ENCODE peak calls at places on chromosomes 1 and 21, in five cellular contexts. M, X, S, P and H are unnamed samples. For H3K27me3, the result is how much of the 10 kb centered on the place peaks cover.

GRCh38 chr1:78475888-78476610 is 14.7 kb upstream of the PTGFR start:
- DNase-seq in X (no peak), P (no peak), S (no peak), M (no peak), H (no peak)

GRCh38 chr1:44628962-44629756 is 45.1 kb downstream of the TMEM53 start:
- DNase-seq in S (no peak), P (no peak), X (no peak), M (no peak), H (peak)

GRCh38 chr1:90045853-90046563 is 51.1 kb downstream of the ZNF326 start:
- DNase-seq in M (no peak), X (no peak), S (no peak), P (peak), H (no peak)

GRCh38 chr1:93093332-93094006 is 14.4 kb downstream of the MTF2 start:
- DNase-seq in M (no peak), S (no peak), P (no peak), X (no peak), H (no peak)

GRCh38 chr1:186187601-186188000 is 187.5 kb downstream of the TPR start:
- DNase-seq in S (no peak), P (no peak), X (no peak), M (no peak), H (no peak)

GRCh38 chr1:1558591-1558990 is 16.1 kb downstream of the SSU72 start:
- DNase-seq in P (no peak), X (no peak), M (no peak), S (no peak), H (no peak)

GRCh38 chr21:41684381-41685245 is 82.2 kb downstream of the RIPK4 start:
- DNase-seq in P (no peak), X (no peak), M (peak), S (peak), H (no peak)

GRCh38 chr1:168615965-168616364 is 39.6 kb downstream of the XCL1 start:
- DNase-seq in S (no peak), X (no peak), M (no peak), P (no peak), H (no peak)

GRCh38 chr1:208093046-208093445 is 151.1 kb downstream of the PLXNA2 start:
- DNase-seq in X (no peak), P (no peak), S (no peak), M (no peak), H (no peak)

GRCh38 chr1:28256197-28256827 is 3.0 kb upstream of the SESN2 start:
- DNase-seq in S (no peak), M (no peak), P (peak), X (no peak), H (no peak)

GRCh38 chr1:61452354-61452990 is 272.5 kb downstream of the TM2D1 start:
- DNase-seq in P (no peak), M (no peak), S (no peak), X (no peak), H (no peak)

GRCh38 chr21:40185208-40185607 is 318.0 kb downstream of the PCP4 start:
- DNase-seq in M (no peak), X (no peak), S (no peak), P (no peak), H (no peak)

GRCh38 chr1:52288286-52288685 is 77.7 kb downstream of the CC2D1B start:
- DNase-seq in M (no peak), P (no peak), X (no peak), S (no peak), H (no peak)

GRCh38 chr1:56135069-56135863 is 444.1 kb downstream of the PLPP3 start:
- DNase-seq in M (no peak), P (no peak), X (no peak), S (no peak), H (no peak)

GRCh38 chr1:11833497-11833896 is 14.1 kb downstream of the NPPA start:
- DNase-seq in S (no peak), X (no peak), M (no peak), P (no peak), H (no peak)

GRCh38 chr1:228362141-228362883 is 44.3 kb downstream of the TRIM11 start:
- DNase-seq in M (peak), S (peak), P (no peak), X (peak), H (peak)

GRCh38 chr21:28235169-28235892 is 757.3 kb downstream of the LTN1 start:
- DNase-seq in X (no peak), M (peak), S (no peak), P (no peak), H (no peak)

GRCh38 chr1:24536391-24536840 is 19.5 kb upstream of the NCMAP start:
- DNase-seq in S (no peak), X (no peak), P (peak), M (no peak), H (no peak)

GRCh38 chr1:111729271-111729921 is 9.8 kb downstream of the INKA2 start:
- DNase-seq in M (no peak), P (no peak), X (no peak), S (no peak), H (peak)

GRCh38 chr1:183850852-183851251 is 45.9 kb downstream of the RGL1 start:
- DNase-seq in S (no peak), M (no peak), X (no peak), P (no peak), H (no peak)

GRCh38 chr1:12715896-12716437 is at the start of gene AADACL3:
- DNase-seq in X (no peak), P (no peak), M (no peak), S (no peak), H (no peak)

GRCh38 chr1:7110306-7110705 is 325.1 kb downstream of the CAMTA1 start:
- DNase-seq in M (no peak), S (no peak), P (no peak), X (no peak), H (no peak)

GRCh38 chr1:245154429-245155185 is at the start of gene KIF26B:
- DNase-seq in M (no peak), S (no peak), P (peak), X (no peak), H (no peak)

GRCh38 chr1:211511947-211512346 is 20.0 kb upstream of the RD3 start:
- DNase-seq in X (no peak), P (no peak), M (peak), S (no peak), H (no peak)

GRCh38 chr1:48493970-48494769 is 22.2 kb upstream of the SPATA6 start:
- DNase-seq in S (peak), P (no peak), X (no peak), M (no peak), H (no peak)

GRCh38 chr1:169508432-169509338 is 22.9 kb upstream of the SLC19A2 start:
- DNase-seq in P (peak), X (no peak), S (no peak), M (no peak), H (no peak)

GRCh38 chr1:230105754-230106625 is 39.0 kb downstream of the GALNT2 start:
- DNase-seq in P (no peak), M (no peak), S (no peak), X (no peak), H (no peak)

GRCh38 chr1:180842052-180842451 is 70.6 kb upstream of the KIAA1614 start:
- DNase-seq in S (no peak), P (no peak), X (no peak), M (no peak), H (no peak)

GRCh38 chr1:181151378-181152326 is 63.2 kb downstream of the IER5 start:
- DNase-seq in X (peak), M (no peak), P (no peak), S (no peak), H (no peak)

GRCh38 chr21:35849131-35849530 is 211.2 kb downstream of the SETD4 start:
- DNase-seq in M (no peak), P (no peak), S (no peak), X (no peak), H (no peak)

GRCh38 chr1:197918815-197919522 is 1.8 kb downstream of the LHX9 start:
- DNase-seq in M (peak), P (no peak), S (no peak), X (no peak), H (no peak)

GRCh38 chr1:103108525-103109150 is 316 bp upstream of the COL11A1 start:
- DNase-seq in P (no peak), M (no peak), S (peak), X (peak), H (peak)

GRCh38 chr1:52057245-52057644 is 1.1 kb downstream of the BTF3L4 start:
- DNase-seq in P (no peak), M (no peak), X (no peak), S (no peak), H (no peak)

GRCh38 chr1:160777486-160778089 is 18.4 kb upstream of the LY9 start:
- DNase-seq in P (peak), X (no peak), S (no peak), M (no peak), H (no peak)

GRCh38 chr21:26125433-26126167 is 45.0 kb downstream of the APP start:
- DNase-seq in S (no peak), M (no peak), X (no peak), P (no peak), H (no peak)

GRCh38 chr1:22967833-22968232 is 4.8 kb downstream of the LACTBL1 start:
- DNase-seq in P (no peak), X (no peak), S (no peak), M (no peak), H (no peak)

GRCh38 chr1:54904476-54905048 is 17.6 kb upstream of the DHCR24 start:
- DNase-seq in S (no peak), M (no peak), X (no peak), P (no peak), H (no peak)

GRCh38 chr1:211734791-211735190 is 59.4 kb upstream of the NEK2 start:
- DNase-seq in S (no peak), P (no peak), X (no peak), M (no peak), H (peak)

GRCh38 chr1:40027647-40028046 is 12.9 kb upstream of the CAP1 start:
- DNase-seq in M (no peak), S (no peak), P (no peak), X (no peak), H (no peak)

GRCh38 chr1:16099412-16099811 is 26.0 kb upstream of the FAM131C start:
- DNase-seq in S (no peak), M (no peak), X (no peak), P (no peak), H (no peak)

GRCh38 chr1:16101618-16102017 is 28.2 kb upstream of the FAM131C start:
- DNase-seq in M (no peak), S (no peak), P (no peak), X (no peak), H (no peak)
- H3K27me3 ChIP-seq in M (under half), S (under half), P (under half), X (under half), H (under half)

GRCh38 chr1:3247521-3248031 is 178.6 kb downstream of the PRDM16 start:
- DNase-seq in X (no peak), M (no peak), S (no peak), P (no peak), H (no peak)

GRCh38 chr1:3249846-3250501 is 181.0 kb downstream of the PRDM16 start:
- DNase-seq in P (no peak), M (no peak), X (no peak), S (no peak), H (peak)

GRCh38 chr1:3249236-3249845 is 180.3 kb downstream of the PRDM16 start:
- DNase-seq in M (no peak), S (no peak), X (no peak), P (no peak), H (no peak)

GRCh38 chr1:3250624-3251023 is 181.6 kb downstream of the PRDM16 start:
- DNase-seq in P (no peak), S (no peak), X (no peak), M (no peak), H (peak)

DNA sequence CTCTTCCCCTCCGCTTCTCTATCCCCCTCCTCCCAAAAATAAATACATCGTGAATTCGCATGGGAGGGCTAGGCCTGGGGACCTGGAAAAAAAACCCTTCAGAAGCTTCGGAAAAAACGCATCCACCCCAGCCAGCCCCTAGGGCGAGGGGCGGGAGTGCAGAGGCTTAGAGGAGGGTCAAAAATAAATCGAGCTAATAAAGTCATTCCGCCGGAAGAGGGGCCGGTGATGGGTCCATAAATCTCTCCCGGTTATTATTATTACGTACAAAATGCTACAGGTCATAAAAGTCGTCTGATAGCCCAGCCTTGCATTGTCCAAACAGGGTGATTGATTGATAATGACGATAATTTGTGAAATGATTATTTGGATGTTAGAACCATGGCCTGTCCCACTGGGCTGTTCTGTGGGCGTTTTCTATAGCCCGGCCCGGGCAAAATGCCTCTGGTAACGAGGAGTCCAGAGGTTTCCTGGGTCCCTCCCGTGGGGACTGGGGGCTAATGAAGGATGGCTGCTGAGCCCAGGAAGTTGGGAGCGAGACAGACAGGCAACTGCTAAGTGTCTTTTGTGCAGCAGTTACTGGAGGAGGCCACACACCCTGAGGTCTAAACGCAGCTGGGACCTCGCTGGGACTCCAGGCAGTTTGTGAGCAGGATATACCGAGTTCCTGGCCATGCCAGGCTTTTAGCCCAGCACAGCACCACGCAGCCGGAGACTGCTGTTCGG is 179.6 kb downstream of the PRDM16 start:
- DNase-seq in M (no peak), S (no peak), P (no peak), X (no peak), H (no peak)
- H3K27me3 ChIP-seq in M (under half), S (under half), P (under half), X (half or more), H (under half)

DNA sequence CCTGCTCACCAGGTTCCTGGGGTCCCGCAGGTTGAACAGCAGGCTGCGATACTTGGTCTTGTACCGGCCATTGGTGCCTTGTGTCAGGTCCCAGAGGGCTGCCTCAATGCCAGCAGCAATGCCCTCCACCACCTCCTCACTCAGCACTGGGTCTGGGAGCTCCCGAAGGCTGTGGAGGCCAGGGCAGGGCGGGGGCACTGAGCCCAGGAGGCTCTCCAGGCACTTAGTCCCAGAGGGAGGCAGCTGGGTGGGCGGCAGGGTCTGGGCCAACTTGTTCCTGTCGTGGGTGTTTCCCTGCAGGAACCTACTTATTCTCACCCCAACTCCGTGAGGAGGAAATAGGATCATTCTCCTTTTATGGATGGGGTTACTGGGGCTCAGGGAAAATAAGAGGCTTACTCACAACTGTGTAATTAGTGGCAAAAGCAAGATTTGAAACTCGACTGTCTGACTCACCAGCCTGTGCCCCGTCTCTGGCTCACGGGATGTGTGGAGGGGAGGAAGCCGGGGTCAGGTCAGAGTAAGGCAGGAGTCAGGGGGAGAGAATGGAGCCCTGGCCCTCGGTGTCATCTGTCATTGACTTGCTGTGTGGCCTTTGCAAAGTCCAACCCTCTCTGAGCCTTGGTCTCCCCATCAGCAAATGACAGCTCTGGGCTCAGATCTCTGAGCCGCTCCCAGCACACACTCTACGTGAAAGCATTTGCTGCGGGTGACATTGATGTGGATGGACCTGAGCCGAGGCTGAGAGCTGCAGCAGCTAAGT is 17.2 kb downstream of the SPOCD1 start:
- DNase-seq in M (peak), S (no peak), P (no peak), X (peak), H (no peak)
- H3K27me3 ChIP-seq in M (under half), S (under half), P (under half), X (under half), H (under half)

GRCh38 chr1:57204091-57204490 is 219.8 kb downstream of the DAB1 start:
- DNase-seq in P (no peak), M (no peak), S (no peak), X (no peak), H (no peak)

GRCh38 chr1:57202254-57202653 is 221.6 kb downstream of the DAB1 start:
- DNase-seq in M (no peak), S (no peak), X (no peak), P (no peak), H (no peak)

GRCh38 chr1:57206038-57206437 is 217.8 kb downstream of the DAB1 start:
- DNase-seq in S (no peak), P (no peak), X (no peak), M (no peak), H (no peak)

GRCh38 chr1:57208903-57209302 is 215.0 kb downstream of the DAB1 start:
- DNase-seq in M (no peak), X (no peak), P (no peak), S (no peak), H (no peak)

DNA sequence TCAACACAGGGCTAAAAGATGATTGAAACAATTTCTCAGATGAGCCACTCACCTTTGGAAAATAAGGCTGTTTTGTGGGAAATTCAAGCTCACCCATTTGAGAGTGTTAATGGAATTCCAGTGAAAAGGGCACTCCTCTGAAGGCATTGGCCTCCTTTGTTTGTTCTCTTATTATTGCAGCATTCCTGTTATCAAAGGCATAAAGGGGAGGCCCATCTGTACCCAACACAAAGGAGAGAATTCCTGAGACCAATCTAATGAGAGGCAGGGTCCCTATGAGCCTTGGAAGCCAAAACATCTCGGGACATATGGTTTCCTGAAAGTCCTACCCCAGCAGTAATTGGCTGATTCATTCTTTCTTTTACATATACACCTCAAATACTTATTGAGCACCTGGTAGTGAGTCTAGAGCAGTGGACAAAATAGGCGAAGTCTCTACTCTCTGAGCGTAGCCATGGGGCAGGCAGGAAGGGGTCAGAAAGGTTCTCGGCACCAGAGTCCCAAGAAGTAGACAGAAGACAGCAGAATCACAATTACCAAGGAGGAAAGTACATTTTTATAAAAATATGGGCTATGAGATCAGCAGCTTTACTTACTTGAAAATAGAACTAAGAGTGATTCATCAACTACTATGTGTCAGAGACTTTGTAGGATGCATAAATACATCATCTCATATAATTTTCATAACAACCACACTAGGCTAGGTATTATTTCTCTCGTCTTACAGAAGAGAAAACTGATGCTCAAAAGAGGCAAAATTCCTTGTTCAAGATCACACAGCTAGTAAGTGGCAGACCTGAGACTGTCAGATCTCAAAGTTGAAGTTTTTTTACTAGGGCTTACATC is 218.7 kb downstream of the DAB1 start:
- DNase-seq in M (no peak), X (no peak), S (no peak), P (no peak), H (no peak)
- H3K27me3 ChIP-seq in M (under half), X (under half), S (under half), P (under half), H (under half)